ENCODE peak calls at places on chromosome 6, in five cellular contexts. One of them, this sample, is unnamed.

GRCh38 chr6:109373762-109374161 is 8.5 kb downstream of the CD164 start:
- DNase-seq in cardiac fibroblast: no peak
- DNase-seq in Ammon's horn: no peak
- DNase-seq in NB4: no peak
- DNase-seq in body of pancreas: no peak
- DNase-seq in this sample: no peak

GRCh38 chr6:75204222-75204958 is 1.5 kb downstream of the COL12A1 start:
- DNase-seq in Ammon's horn: peak; percentile 82
- DNase-seq in NB4: peak; percentile 63
- DNase-seq in body of pancreas: peak; percentile 77
- DNase-seq in cardiac fibroblast: peak; percentile 97
- DNase-seq in this sample: peak; percentile 62

GRCh38 chr6:121510568-121511177 is 75.2 kb downstream of the GJA1 start:
- DNase-seq in Ammon's horn: no peak
- DNase-seq in body of pancreas: no peak
- DNase-seq in NB4: no peak
- DNase-seq in cardiac fibroblast: peak; percentile 68
- DNase-seq in this sample: no peak

GRCh38 chr6:133259561-133259960 is 18.4 kb downstream of the EYA4 start:
- DNase-seq in body of pancreas: no peak
- DNase-seq in Ammon's horn: no peak
- DNase-seq in NB4: no peak
- DNase-seq in cardiac fibroblast: no peak
- DNase-seq in this sample: peak; percentile 24

GRCh38 chr6:116557863-116558262 is 4.3 kb downstream of the CALHM4 start:
- DNase-seq in body of pancreas: peak; percentile 14
- DNase-seq in Ammon's horn: no peak
- DNase-seq in cardiac fibroblast: peak; percentile 98
- DNase-seq in NB4: no peak
- DNase-seq in this sample: peak; percentile 82

GRCh38 chr6:92892626-92893025 is 526.7 kb downstream of the EPHA7 start:
- DNase-seq in NB4: no peak
- DNase-seq in cardiac fibroblast: no peak
- DNase-seq in Ammon's horn: no peak
- DNase-seq in body of pancreas: no peak
- DNase-seq in this sample: no peak

GRCh38 chr6:157758516-157759023 is 64.5 kb upstream of the SNX9 start:
- DNase-seq in NB4: no peak
- DNase-seq in Ammon's horn: no peak
- DNase-seq in body of pancreas: no peak
- DNase-seq in cardiac fibroblast: no peak
- DNase-seq in this sample: no peak

GRCh38 chr6:6701864-6702263 is 113.3 kb downstream of the LY86 start:
- DNase-seq in cardiac fibroblast: no peak
- DNase-seq in Ammon's horn: no peak
- DNase-seq in NB4: peak; percentile 99
- DNase-seq in body of pancreas: no peak
- DNase-seq in this sample: no peak

GRCh38 chr6:25389501-25389900 is 110.3 kb downstream of the CARMIL1 start:
- DNase-seq in Ammon's horn: peak; percentile 43
- DNase-seq in body of pancreas: no peak
- DNase-seq in cardiac fibroblast: peak; percentile 66
- DNase-seq in NB4: no peak
- DNase-seq in this sample: no peak

GRCh38 chr6:147834377-147834776 is 325.9 kb downstream of the SAMD5 start:
- DNase-seq in cardiac fibroblast: no peak
- DNase-seq in body of pancreas: no peak
- DNase-seq in Ammon's horn: no peak
- DNase-seq in NB4: peak; percentile 55
- DNase-seq in this sample: no peak

This sample was measured in NCI-H1105 treated with DMSO at 0.1 percent for 48 hours.